ENCODE peak calls at places on chromosomes 6 and 20, in nine cellular contexts. D is GM23338, F is pancreas, W is sigmoid colon, B is cardiac muscle cell, A is tibial nerve, O is hepatocyte, I is uterus, J is dorsolateral prefrontal cortex. U is an unnamed sample.

GRCh38 chr6:26249709-26249958 is 115.4 kb upstream of the BTN3A2 start:
- DNase-seq in D (no peak), F (no peak), W (peak; percentile 66), B (no peak), A (no peak), O (no peak), I (no peak), J (no peak), U (no peak)

GRCh38 chr20:48124181-48124782 is 339.0 kb upstream of the SULF2 start:
- DNase-seq in D (no peak), F (no peak), W (peak; percentile 40), B (no peak), A (no peak), O (no peak), I (no peak), J (no peak), U (no peak)

GRCh38 chr6:138815797-138816528 is 20.1 kb downstream of the ECT2L start:
- DNase-seq in D (peak; percentile 76), F (no peak), W (no peak), B (peak; percentile 61), A (no peak), O (peak; percentile 76), I (no peak), J (no peak), U (no peak)

GRCh38 chr6:127854009-127854408 is 46.8 kb downstream of the THEMIS start:
- DNase-seq in D (no peak), F (no peak), W (no peak), B (no peak), A (no peak), O (no peak), I (no peak), J (no peak), U (no peak)

GRCh38 chr20:41592516-41593192 is 25.5 kb downstream of the CHD6 start:
- DNase-seq in D (no peak), F (no peak), W (no peak), B (no peak), A (no peak), O (no peak), I (no peak), J (no peak), U (no peak)

GRCh38 chr20:36045373-36045714 is 77.0 kb downstream of the CNBD2 start:
- DNase-seq in D (no peak), F (no peak), W (no peak), B (no peak), A (no peak), O (no peak), I (no peak), J (no peak), U (no peak)

GRCh38 chr6:154460306-154461071 is 50.0 kb downstream of the CNKSR3 start:
- DNase-seq in D (no peak), F (no peak), W (no peak), B (no peak), A (no peak), O (no peak), I (no peak), J (no peak), U (no peak)

GRCh38 chr6:31414771-31415270 is 11.4 kb downstream of the MICA start:
- DNase-seq in D (no peak), F (no peak), W (no peak), B (no peak), A (no peak), O (no peak), I (no peak), J (no peak), U (no peak)

GRCh38 chr6:139567095-139567494 is 192.6 kb upstream of the CITED2 start:
- DNase-seq in D (no peak), F (no peak), W (no peak), B (no peak), A (no peak), O (no peak), I (no peak), J (no peak), U (no peak)

GRCh38 chr20:40797425-40797824 is 108.4 kb upstream of the MAFB start:
- DNase-seq in D (peak; percentile 76), F (no peak), W (no peak), B (no peak), A (no peak), O (peak; percentile 44), I (no peak), J (no peak), U (peak; percentile 65)

GRCh38 chr20:32343438-32343837 is 14.7 kb upstream of the ASXL1 start:
- DNase-seq in D (no peak), F (no peak), W (no peak), B (no peak), A (no peak), O (no peak), I (no peak), J (no peak), U (no peak)

GRCh38 chr20:63711085-63711645 is 3.3 kb downstream of the ZGPAT start:
- DNase-seq in D (no peak), F (no peak), W (peak; percentile 41), B (no peak), A (no peak), O (no peak), I (no peak), J (no peak), U (no peak)

GRCh38 chr6:168130168-168130651 is 51.2 kb upstream of the FRMD1 start:
- DNase-seq in D (no peak), F (no peak), W (peak; percentile 55), B (no peak), A (no peak), O (no peak), I (peak; percentile 9), J (no peak), U (peak; percentile 42)

GRCh38 chr20:63472159-63472811 is at the start of gene KCNQ2:
- DNase-seq in D (peak; percentile 79), F (no peak), W (no peak), B (peak; percentile 40), A (no peak), O (no peak), I (no peak), J (no peak), U (peak; percentile 82)

GRCh38 chr6:35081426-35081851 is 59.7 kb downstream of the TCP11 start:
- DNase-seq in D (no peak), F (no peak), W (peak; percentile 54), B (no peak), A (no peak), O (no peak), I (no peak), J (no peak), U (peak; percentile 71)

GRCh38 chr6:89449182-89449581 is 16.2 kb downstream of the ANKRD6 start:
- DNase-seq in D (no peak), F (no peak), W (no peak), B (no peak), A (no peak), O (no peak), I (no peak), J (no peak), U (no peak)

GRCh38 chr20:51800132-51800721 is 2.1 kb downstream of the SALL4 start:
- DNase-seq in D (peak; percentile 94), F (peak; percentile 81), W (no peak), B (peak; percentile 91), A (no peak), O (peak; percentile 90), I (peak; percentile 18), J (peak; percentile 51), U (peak; percentile 99)
- H3K27me3 ChIP-seq in D (no peaks in the 10 kb centered on the region), F (no peaks in the 10 kb centered on the region), W (peaks cover 19% of the 10 kb centered on the region), B (no peaks in the 10 kb centered on the region), A (no peaks in the 10 kb centered on the region), O (no peaks in the 10 kb centered on the region), I (peaks cover 8% of the 10 kb centered on the region), J (peaks cover 38% of the 10 kb centered on the region), U (no peaks in the 10 kb centered on the region)

GRCh38 chr6:133888931-133889556 is at the start of gene TCF21:
- DNase-seq in D (peak; percentile 84), F (no peak), W (peak; percentile 88), B (no peak), A (no peak), O (peak; percentile 51), I (peak; percentile 50), J (no peak), U (peak; percentile 84)
- H3K27me3 ChIP-seq in D (peaks cover 89% of the 10 kb centered on the region), F (peaks cover 54% of the 10 kb centered on the region), W (peaks cover 38% of the 10 kb centered on the region), B (peaks cover 99% of the 10 kb centered on the region), A (no peaks in the 10 kb centered on the region), O (peaks cover 86% of the 10 kb centered on the region), I (no peaks in the 10 kb centered on the region), J (peaks cover 100% of the 10 kb centered on the region), U (peaks cover 100% of the 10 kb centered on the region)

DNA sequence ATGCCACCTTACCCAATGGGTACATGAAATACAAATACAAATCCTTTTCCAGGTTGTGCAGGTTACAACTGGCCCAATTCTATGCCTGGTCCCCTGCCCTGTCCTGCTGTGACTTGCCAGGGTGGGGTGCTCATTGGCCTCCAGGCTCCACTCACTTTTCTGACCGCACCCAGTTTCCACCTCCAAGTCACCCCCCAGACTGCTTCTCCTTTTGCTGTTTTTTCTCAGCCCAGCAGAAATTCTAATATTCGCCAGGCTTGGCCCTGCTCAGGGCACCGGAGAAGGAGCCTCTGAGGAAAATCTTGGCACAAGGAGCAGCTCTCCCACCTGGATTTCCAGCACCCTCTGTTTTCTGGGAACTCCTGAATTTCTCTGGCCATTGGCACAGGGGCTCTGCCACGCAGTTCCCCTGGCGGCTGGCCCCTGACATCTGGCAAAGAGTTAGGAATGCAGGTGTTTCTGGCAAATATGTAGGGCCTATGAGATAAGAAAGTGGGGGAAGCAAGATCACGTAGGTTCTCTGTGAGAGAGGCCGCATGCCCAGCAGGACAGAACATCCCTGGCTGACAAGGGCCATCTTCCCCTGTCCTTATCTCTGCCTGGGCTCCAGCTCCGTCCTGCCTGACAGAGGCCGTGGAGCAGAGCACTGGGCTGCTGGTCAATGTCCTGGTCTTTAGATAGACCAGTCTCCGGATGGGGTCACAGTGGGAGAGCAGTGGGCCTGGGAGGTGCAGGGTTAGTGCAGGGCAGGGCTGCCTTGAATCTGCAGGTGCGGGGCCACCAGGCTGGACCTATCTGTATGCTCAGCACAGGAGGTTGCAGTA is 2.9 kb upstream of the RAET1E start:
- DNase-seq in D (no peak), F (no peak), W (no peak), B (no peak), A (no peak), O (no peak), I (no peak), J (no peak), U (peak; percentile 43)
- H3K27me3 ChIP-seq in D (no peaks in the 10 kb centered on the region), F (no peaks in the 10 kb centered on the region), W (no peaks in the 10 kb centered on the region), B (no peaks in the 10 kb centered on the region), A (no peaks in the 10 kb centered on the region), O (no peaks in the 10 kb centered on the region), I (no peaks in the 10 kb centered on the region), J (no peaks in the 10 kb centered on the region), U (peaks cover 7% of the 10 kb centered on the region)

GRCh38 chr20:38888059-38888831 is 38.0 kb upstream of the FAM83D start:
- DNase-seq in D (no peak), F (no peak), W (no peak), B (no peak), A (no peak), O (peak; percentile 17), I (no peak), J (peak; percentile 73), U (no peak)

GRCh38 chr20:38889050-38889449 is 37.2 kb upstream of the FAM83D start:
- DNase-seq in D (no peak), F (no peak), W (no peak), B (no peak), A (no peak), O (no peak), I (no peak), J (no peak), U (no peak)

GRCh38 chr20:38890497-38890818 is 35.8 kb upstream of the FAM83D start:
- DNase-seq in D (no peak), F (no peak), W (no peak), B (no peak), A (no peak), O (no peak), I (no peak), J (no peak), U (no peak)

GRCh38 chr20:38892091-38892981 is 33.9 kb upstream of the FAM83D start:
- DNase-seq in D (no peak), F (no peak), W (no peak), B (no peak), A (no peak), O (no peak), I (no peak), J (no peak), U (no peak)

GRCh38 chr20:38889792-38890496 is 36.3 kb upstream of the FAM83D start:
- DNase-seq in D (no peak), F (no peak), W (no peak), B (no peak), A (no peak), O (no peak), I (no peak), J (peak; percentile 85), U (no peak)
- H3K27me3 ChIP-seq in D (no peaks in the 10 kb centered on the region), F (no peaks in the 10 kb centered on the region), W (no peaks in the 10 kb centered on the region), B (no peaks in the 10 kb centered on the region), A (no peaks in the 10 kb centered on the region), O (peaks cover 13% of the 10 kb centered on the region), I (no peaks in the 10 kb centered on the region), J (no peaks in the 10 kb centered on the region), U (no peaks in the 10 kb centered on the region)

U was measured in endodermal cell.